ENCODE peak calls at places on chromosomes 6 and 20, in seven cellular contexts. One of them, this sample, is unnamed.

GRCh38 chr20:46129955-46130481 is 11.9 kb downstream of the CD40 start:
- DNase-seq in transverse colon: no peak
- DNase-seq in activated CD4-positive, alpha-beta T cell treated with anti-CD3 and anti-CD28 coated beads, Interleukin-2, amount 50 U/mL, for 48 hours: no peak
- DNase-seq in NCI-H1930: no peak
- DNase-seq in MV-4-11: no peak
- DNase-seq in adrenal gland: no peak
- DNase-seq in LoVo: no peak
- DNase-seq in this sample: no peak

GRCh38 chr6:131894735-131895424 is 56.3 kb downstream of the CCN2 start:
- DNase-seq in transverse colon: peak; percentile 67
- DNase-seq in activated CD4-positive, alpha-beta T cell treated with anti-CD3 and anti-CD28 coated beads, Interleukin-2, amount 50 U/mL, for 48 hours: no peak
- DNase-seq in NCI-H1930: no peak
- DNase-seq in MV-4-11: no peak
- DNase-seq in adrenal gland: no peak
- DNase-seq in LoVo: peak; percentile 76
- DNase-seq in this sample: no peak

GRCh38 chr6:79733388-79733787 is 102.3 kb downstream of the SH3BGRL2 start:
- DNase-seq in transverse colon: no peak
- DNase-seq in activated CD4-positive, alpha-beta T cell treated with anti-CD3 and anti-CD28 coated beads, Interleukin-2, amount 50 U/mL, for 48 hours: no peak
- DNase-seq in NCI-H1930: no peak
- DNase-seq in MV-4-11: no peak
- DNase-seq in adrenal gland: no peak
- DNase-seq in LoVo: no peak
- DNase-seq in this sample: no peak

GRCh38 chr20:17562804-17563305 is 7.0 kb upstream of the DSTN start:
- DNase-seq in transverse colon: no peak
- DNase-seq in activated CD4-positive, alpha-beta T cell treated with anti-CD3 and anti-CD28 coated beads, Interleukin-2, amount 50 U/mL, for 48 hours: no peak
- DNase-seq in NCI-H1930: no peak
- DNase-seq in MV-4-11: no peak
- DNase-seq in adrenal gland: no peak
- DNase-seq in LoVo: no peak
- DNase-seq in this sample: no peak

GRCh38 chr6:152026291-152026690 is 218.8 kb downstream of the ESR1 start:
- DNase-seq in transverse colon: no peak
- DNase-seq in activated CD4-positive, alpha-beta T cell treated with anti-CD3 and anti-CD28 coated beads, Interleukin-2, amount 50 U/mL, for 48 hours: no peak
- DNase-seq in NCI-H1930: no peak
- DNase-seq in MV-4-11: no peak
- DNase-seq in adrenal gland: no peak
- DNase-seq in LoVo: no peak
- DNase-seq in this sample: no peak

GRCh38 chr6:28525496-28526039 is at the start of gene GPX5:
- DNase-seq in transverse colon: no peak
- DNase-seq in activated CD4-positive, alpha-beta T cell treated with anti-CD3 and anti-CD28 coated beads, Interleukin-2, amount 50 U/mL, for 48 hours: no peak
- DNase-seq in NCI-H1930: no peak
- DNase-seq in MV-4-11: peak; percentile 9
- DNase-seq in adrenal gland: no peak
- DNase-seq in LoVo: no peak
- DNase-seq in this sample: no peak

GRCh38 chr6:44138717-44139350 is 11.5 kb downstream of the TMEM63B start:
- DNase-seq in transverse colon: no peak
- DNase-seq in activated CD4-positive, alpha-beta T cell treated with anti-CD3 and anti-CD28 coated beads, Interleukin-2, amount 50 U/mL, for 48 hours: no peak
- DNase-seq in NCI-H1930: no peak
- DNase-seq in MV-4-11: no peak
- DNase-seq in adrenal gland: no peak
- DNase-seq in LoVo: no peak
- DNase-seq in this sample: no peak

GRCh38 chr6:16061833-16062232 is 67.1 kb upstream of the MYLIP start:
- DNase-seq in transverse colon: no peak
- DNase-seq in activated CD4-positive, alpha-beta T cell treated with anti-CD3 and anti-CD28 coated beads, Interleukin-2, amount 50 U/mL, for 48 hours: no peak
- DNase-seq in NCI-H1930: no peak
- DNase-seq in MV-4-11: no peak
- DNase-seq in adrenal gland: no peak
- DNase-seq in LoVo: no peak
- DNase-seq in this sample: peak; percentile 28

GRCh38 chr6:8830794-8831193 is 395.4 kb upstream of the SLC35B3 start:
- DNase-seq in transverse colon: no peak
- DNase-seq in activated CD4-positive, alpha-beta T cell treated with anti-CD3 and anti-CD28 coated beads, Interleukin-2, amount 50 U/mL, for 48 hours: no peak
- DNase-seq in NCI-H1930: no peak
- DNase-seq in MV-4-11: no peak
- DNase-seq in adrenal gland: no peak
- DNase-seq in LoVo: no peak
- DNase-seq in this sample: no peak

GRCh38 chr6:395432-396125 is 4.0 kb downstream of the IRF4 start:
- DNase-seq in transverse colon: no peak
- DNase-seq in activated CD4-positive, alpha-beta T cell treated with anti-CD3 and anti-CD28 coated beads, Interleukin-2, amount 50 U/mL, for 48 hours: no peak
- DNase-seq in NCI-H1930: no peak
- DNase-seq in MV-4-11: no peak
- DNase-seq in adrenal gland: no peak
- DNase-seq in LoVo: no peak
- DNase-seq in this sample: no peak

GRCh38 chr6:53244958-53245357 is 96.3 kb upstream of the GCM1 start:
- DNase-seq in transverse colon: peak; percentile 21
- DNase-seq in activated CD4-positive, alpha-beta T cell treated with anti-CD3 and anti-CD28 coated beads, Interleukin-2, amount 50 U/mL, for 48 hours: no peak
- DNase-seq in NCI-H1930: no peak
- DNase-seq in MV-4-11: peak; percentile 77
- DNase-seq in adrenal gland: no peak
- DNase-seq in LoVo: no peak
- DNase-seq in this sample: peak; percentile 94

GRCh38 chr20:47574616-47575401 is 73.1 kb downstream of the NCOA3 start:
- DNase-seq in transverse colon: no peak
- DNase-seq in activated CD4-positive, alpha-beta T cell treated with anti-CD3 and anti-CD28 coated beads, Interleukin-2, amount 50 U/mL, for 48 hours: no peak
- DNase-seq in NCI-H1930: no peak
- DNase-seq in MV-4-11: no peak
- DNase-seq in adrenal gland: peak; percentile 41
- DNase-seq in LoVo: no peak
- DNase-seq in this sample: peak; percentile 91

GRCh38 chr6:141561154-141561553 is 571.6 kb upstream of the GJE1 start:
- DNase-seq in transverse colon: no peak
- DNase-seq in activated CD4-positive, alpha-beta T cell treated with anti-CD3 and anti-CD28 coated beads, Interleukin-2, amount 50 U/mL, for 48 hours: no peak
- DNase-seq in NCI-H1930: peak; percentile 51
- DNase-seq in MV-4-11: no peak
- DNase-seq in adrenal gland: no peak
- DNase-seq in LoVo: no peak
- DNase-seq in this sample: no peak

GRCh38 chr6:168127384-168127868 is 48.4 kb upstream of the FRMD1 start:
- DNase-seq in transverse colon: no peak
- DNase-seq in activated CD4-positive, alpha-beta T cell treated with anti-CD3 and anti-CD28 coated beads, Interleukin-2, amount 50 U/mL, for 48 hours: no peak
- DNase-seq in NCI-H1930: no peak
- DNase-seq in MV-4-11: no peak
- DNase-seq in adrenal gland: no peak
- DNase-seq in LoVo: no peak
- DNase-seq in this sample: no peak

GRCh38 chr6:147106759-147107401 is 97.3 kb upstream of the STXBP5 start:
- DNase-seq in transverse colon: no peak
- DNase-seq in activated CD4-positive, alpha-beta T cell treated with anti-CD3 and anti-CD28 coated beads, Interleukin-2, amount 50 U/mL, for 48 hours: no peak
- DNase-seq in NCI-H1930: no peak
- DNase-seq in MV-4-11: peak; percentile 51
- DNase-seq in adrenal gland: peak; percentile 44
- DNase-seq in LoVo: no peak
- DNase-seq in this sample: no peak

GRCh38 chr6:3648724-3649123 is 102.8 kb downstream of the PXDC1 start:
- DNase-seq in transverse colon: no peak
- DNase-seq in activated CD4-positive, alpha-beta T cell treated with anti-CD3 and anti-CD28 coated beads, Interleukin-2, amount 50 U/mL, for 48 hours: no peak
- DNase-seq in NCI-H1930: no peak
- DNase-seq in MV-4-11: no peak
- DNase-seq in adrenal gland: no peak
- DNase-seq in LoVo: no peak
- DNase-seq in this sample: no peak

GRCh38 chr6:22436134-22436533 is 133.2 kb upstream of the HDGFL1 start:
- DNase-seq in transverse colon: no peak
- DNase-seq in activated CD4-positive, alpha-beta T cell treated with anti-CD3 and anti-CD28 coated beads, Interleukin-2, amount 50 U/mL, for 48 hours: no peak
- DNase-seq in NCI-H1930: no peak
- DNase-seq in MV-4-11: no peak
- DNase-seq in adrenal gland: no peak
- DNase-seq in LoVo: no peak
- DNase-seq in this sample: no peak

GRCh38 chr6:149190228-149190831 is 127.2 kb upstream of the TAB2 start:
- DNase-seq in transverse colon: peak; percentile 74
- DNase-seq in activated CD4-positive, alpha-beta T cell treated with anti-CD3 and anti-CD28 coated beads, Interleukin-2, amount 50 U/mL, for 48 hours: peak; percentile 71
- DNase-seq in NCI-H1930: no peak
- DNase-seq in MV-4-11: peak; percentile 44
- DNase-seq in adrenal gland: peak; percentile 51
- DNase-seq in LoVo: no peak
- DNase-seq in this sample: peak; percentile 85

GRCh38 chr20:62350098-62350628 is 16.9 kb downstream of the LAMA5 start:
- DNase-seq in transverse colon: peak; percentile 68
- DNase-seq in activated CD4-positive, alpha-beta T cell treated with anti-CD3 and anti-CD28 coated beads, Interleukin-2, amount 50 U/mL, for 48 hours: no peak
- DNase-seq in NCI-H1930: no peak
- DNase-seq in MV-4-11: no peak
- DNase-seq in adrenal gland: no peak
- DNase-seq in LoVo: peak; percentile 93
- DNase-seq in this sample: no peak

GRCh38 chr6:101716810-101717209 is 323.3 kb downstream of the GRIK2 start:
- DNase-seq in transverse colon: no peak
- DNase-seq in activated CD4-positive, alpha-beta T cell treated with anti-CD3 and anti-CD28 coated beads, Interleukin-2, amount 50 U/mL, for 48 hours: no peak
- DNase-seq in NCI-H1930: no peak
- DNase-seq in MV-4-11: no peak
- DNase-seq in adrenal gland: no peak
- DNase-seq in LoVo: no peak
- DNase-seq in this sample: no peak

GRCh38 chr6:113994934-113995342 is 24.0 kb upstream of the HDAC2 start:
- DNase-seq in transverse colon: peak; percentile 18
- DNase-seq in activated CD4-positive, alpha-beta T cell treated with anti-CD3 and anti-CD28 coated beads, Interleukin-2, amount 50 U/mL, for 48 hours: no peak
- DNase-seq in NCI-H1930: peak; percentile 59
- DNase-seq in MV-4-11: peak; percentile 86
- DNase-seq in adrenal gland: peak; percentile 57
- DNase-seq in LoVo: peak; percentile 66
- DNase-seq in this sample: peak; percentile 80